ENCODE peak calls at places on chromosomes 4 and X, in nine cellular contexts. One of them, this sample, is unnamed.
A peak's percentile ranks its signal among the peaks of the same experiment; 100 is the strongest.

GRCh38 chr4:138235419-138235952 is 6.7 kb downstream of the SLC7A11 start:
- DNase-seq in bronchial epithelial cell: peak; percentile 89
- DNase-seq in amniotic epithelial cell: peak; percentile 82
- DNase-seq in kidney glomerular epithelial cell: peak; percentile 27
- DNase-seq in IMR-90: peak; percentile 97
- DNase-seq in T1000: no peak
- DNase-seq in A172: peak; percentile 90
- DNase-seq in HFF-Myc: peak; percentile 72
- DNase-seq in COR-L47: no peak
- DNase-seq in this sample: peak; percentile 95

GRCh38 chr4:34181311-34181808 is 2063.0 kb downstream of the ARAP2 start:
- DNase-seq in bronchial epithelial cell: peak; percentile 97
- DNase-seq in amniotic epithelial cell: peak; percentile 98
- DNase-seq in kidney glomerular epithelial cell: peak; percentile 46
- DNase-seq in IMR-90: peak; percentile 91
- DNase-seq in T1000: peak; percentile 55
- DNase-seq in A172: peak; percentile 88
- DNase-seq in HFF-Myc: peak; percentile 82
- DNase-seq in COR-L47: no peak
- DNase-seq in this sample: no peak

GRCh38 chr4:86587016-86587713 is 7.0 kb upstream of the PTPN13 start:
- DNase-seq in bronchial epithelial cell: no peak
- DNase-seq in amniotic epithelial cell: no peak
- DNase-seq in kidney glomerular epithelial cell: no peak
- DNase-seq in IMR-90: no peak
- DNase-seq in T1000: no peak
- DNase-seq in A172: no peak
- DNase-seq in HFF-Myc: no peak
- DNase-seq in COR-L47: no peak
- DNase-seq in this sample: no peak

GRCh38 chrX:33970028-33970932 is 161.8 kb downstream of the FAM47A start:
- DNase-seq in bronchial epithelial cell: peak; percentile 12
- DNase-seq in amniotic epithelial cell: no peak
- DNase-seq in kidney glomerular epithelial cell: no peak
- DNase-seq in IMR-90: no peak
- DNase-seq in T1000: no peak
- DNase-seq in A172: no peak
- DNase-seq in HFF-Myc: no peak
- DNase-seq in COR-L47: no peak
- DNase-seq in this sample: no peak

GRCh38 chr4:90317785-90318184 is 190.6 kb downstream of the CCSER1 start:
- DNase-seq in bronchial epithelial cell: peak; percentile 67
- DNase-seq in amniotic epithelial cell: peak; percentile 80
- DNase-seq in kidney glomerular epithelial cell: peak; percentile 88
- DNase-seq in IMR-90: peak; percentile 94
- DNase-seq in T1000: no peak
- DNase-seq in A172: peak; percentile 95
- DNase-seq in HFF-Myc: peak; percentile 35
- DNase-seq in COR-L47: no peak
- DNase-seq in this sample: peak; percentile 81

GRCh38 chr4:122842984-122843531 is 16.4 kb downstream of the FGF2 start:
- DNase-seq in bronchial epithelial cell: no peak
- DNase-seq in amniotic epithelial cell: no peak
- DNase-seq in kidney glomerular epithelial cell: no peak
- DNase-seq in IMR-90: no peak
- DNase-seq in T1000: no peak
- DNase-seq in A172: no peak
- DNase-seq in HFF-Myc: no peak
- DNase-seq in COR-L47: no peak
- DNase-seq in this sample: no peak

GRCh38 chr4:181479145-181479544 is 764.1 kb upstream of the TENM3 start:
- DNase-seq in bronchial epithelial cell: no peak
- DNase-seq in amniotic epithelial cell: no peak
- DNase-seq in kidney glomerular epithelial cell: no peak
- DNase-seq in IMR-90: no peak
- DNase-seq in T1000: no peak
- DNase-seq in A172: no peak
- DNase-seq in HFF-Myc: no peak
- DNase-seq in COR-L47: no peak
- DNase-seq in this sample: no peak

GRCh38 chrX:9662148-9662547 is 103.5 kb downstream of the GPR143 start:
- DNase-seq in bronchial epithelial cell: peak; percentile 48
- DNase-seq in amniotic epithelial cell: peak; percentile 37
- DNase-seq in kidney glomerular epithelial cell: no peak
- DNase-seq in IMR-90: peak; percentile 77
- DNase-seq in T1000: no peak
- DNase-seq in A172: peak; percentile 85
- DNase-seq in HFF-Myc: peak; percentile 36
- DNase-seq in COR-L47: no peak
- DNase-seq in this sample: peak; percentile 76

GRCh38 chr4:6281436-6282144 is 11.9 kb downstream of the WFS1 start:
- DNase-seq in bronchial epithelial cell: no peak
- DNase-seq in amniotic epithelial cell: no peak
- DNase-seq in kidney glomerular epithelial cell: no peak
- DNase-seq in IMR-90: no peak
- DNase-seq in T1000: no peak
- DNase-seq in A172: no peak
- DNase-seq in HFF-Myc: no peak
- DNase-seq in COR-L47: no peak
- DNase-seq in this sample: no peak

GRCh38 chr4:78776729-78777555 is 792 bp downstream of the BMP2K start:
- DNase-seq in bronchial epithelial cell: peak; percentile 86
- DNase-seq in amniotic epithelial cell: peak; percentile 19
- DNase-seq in kidney glomerular epithelial cell: peak; percentile 31
- DNase-seq in IMR-90: peak; percentile 71
- DNase-seq in T1000: peak; percentile 23
- DNase-seq in A172: peak; percentile 38
- DNase-seq in HFF-Myc: no peak
- DNase-seq in COR-L47: peak; percentile 36
- DNase-seq in this sample: peak; percentile 72

GRCh38 chrX:150308532-150309157 is 54.5 kb upstream of the MAMLD1 start:
- DNase-seq in bronchial epithelial cell: no peak
- DNase-seq in amniotic epithelial cell: no peak
- DNase-seq in kidney glomerular epithelial cell: no peak
- DNase-seq in IMR-90: no peak
- DNase-seq in T1000: no peak
- DNase-seq in A172: no peak
- DNase-seq in HFF-Myc: no peak
- DNase-seq in COR-L47: no peak
- DNase-seq in this sample: no peak

GRCh38 chrX:3592184-3592583 is 121.3 kb downstream of the PRKX start:
- DNase-seq in bronchial epithelial cell: no peak
- DNase-seq in amniotic epithelial cell: no peak
- DNase-seq in kidney glomerular epithelial cell: no peak
- DNase-seq in IMR-90: no peak
- DNase-seq in T1000: no peak
- DNase-seq in A172: no peak
- DNase-seq in HFF-Myc: no peak
- DNase-seq in COR-L47: no peak
- DNase-seq in this sample: no peak

GRCh38 chrX:40090050-40090804 is 7.5 kb downstream of the BCOR start:
- DNase-seq in bronchial epithelial cell: no peak
- DNase-seq in amniotic epithelial cell: no peak
- DNase-seq in kidney glomerular epithelial cell: no peak
- DNase-seq in IMR-90: no peak
- DNase-seq in T1000: no peak
- DNase-seq in A172: no peak
- DNase-seq in HFF-Myc: no peak
- DNase-seq in COR-L47: no peak
- DNase-seq in this sample: no peak

GRCh38 chr4:158181906-158182305 is 9.1 kb upstream of the GASK1B start:
- DNase-seq in bronchial epithelial cell: no peak
- DNase-seq in amniotic epithelial cell: no peak
- DNase-seq in kidney glomerular epithelial cell: no peak
- DNase-seq in IMR-90: no peak
- DNase-seq in T1000: no peak
- DNase-seq in A172: no peak
- DNase-seq in HFF-Myc: no peak
- DNase-seq in COR-L47: no peak
- DNase-seq in this sample: no peak

GRCh38 chrX:115260330-115260729 is 26.4 kb upstream of the LRCH2 start:
- DNase-seq in bronchial epithelial cell: peak; percentile 17
- DNase-seq in amniotic epithelial cell: peak; percentile 72
- DNase-seq in kidney glomerular epithelial cell: no peak
- DNase-seq in IMR-90: peak; percentile 60
- DNase-seq in T1000: no peak
- DNase-seq in A172: peak; percentile 3
- DNase-seq in HFF-Myc: no peak
- DNase-seq in COR-L47: no peak
- DNase-seq in this sample: no peak

GRCh38 chr4:164571593-164572385 is 182.1 kb upstream of the SMIM31 start:
- DNase-seq in bronchial epithelial cell: peak; percentile 48
- DNase-seq in amniotic epithelial cell: peak; percentile 44
- DNase-seq in kidney glomerular epithelial cell: peak; percentile 33
- DNase-seq in IMR-90: no peak
- DNase-seq in T1000: no peak
- DNase-seq in A172: peak; percentile 31
- DNase-seq in HFF-Myc: no peak
- DNase-seq in COR-L47: no peak
- DNase-seq in this sample: no peak

GRCh38 chrX:9465380-9466114 is 689 bp downstream of the TBL1X start:
- DNase-seq in bronchial epithelial cell: no peak
- DNase-seq in amniotic epithelial cell: no peak
- DNase-seq in kidney glomerular epithelial cell: no peak
- DNase-seq in IMR-90: no peak
- DNase-seq in T1000: no peak
- DNase-seq in A172: no peak
- DNase-seq in HFF-Myc: no peak
- DNase-seq in COR-L47: no peak
- DNase-seq in this sample: no peak

GRCh38 chr4:20831746-20832145 is 131.5 kb downstream of the PACRGL start:
- DNase-seq in bronchial epithelial cell: no peak
- DNase-seq in amniotic epithelial cell: no peak
- DNase-seq in kidney glomerular epithelial cell: no peak
- DNase-seq in IMR-90: no peak
- DNase-seq in T1000: no peak
- DNase-seq in A172: no peak
- DNase-seq in HFF-Myc: no peak
- DNase-seq in COR-L47: no peak
- DNase-seq in this sample: no peak

GRCh38 chrX:23981711-23982110 is 45.3 kb downstream of the KLHL15 start:
- DNase-seq in bronchial epithelial cell: no peak
- DNase-seq in amniotic epithelial cell: peak; percentile 11
- DNase-seq in kidney glomerular epithelial cell: no peak
- DNase-seq in IMR-90: no peak
- DNase-seq in T1000: no peak
- DNase-seq in A172: no peak
- DNase-seq in HFF-Myc: no peak
- DNase-seq in COR-L47: no peak
- DNase-seq in this sample: no peak

GRCh38 chr4:115323106-115323684 is 209.8 kb upstream of the NDST4 start:
- DNase-seq in bronchial epithelial cell: no peak
- DNase-seq in amniotic epithelial cell: no peak
- DNase-seq in kidney glomerular epithelial cell: no peak
- DNase-seq in IMR-90: no peak
- DNase-seq in T1000: no peak
- DNase-seq in A172: no peak
- DNase-seq in HFF-Myc: no peak
- DNase-seq in COR-L47: peak; percentile 93
- DNase-seq in this sample: no peak

This sample was measured in dermis blood vessel endothelial cell.